ENCODE peak calls at places on chromosomes 1 and 21, in five cellular contexts. B is BJ, P is esophagus squamous epithelium, W is fibroblast of pulmonary artery, I is fibroblast of the aortic adventitia. J is an unnamed sample.

GRCh38 chr1:86155807-86156561 is 588 bp downstream of the COL24A1 start:
- DNase-seq in B (no peak), P (no peak), W (peak), I (peak), J (no peak)

GRCh38 chr21:42766756-42767560 is 112.4 kb downstream of the WDR4 start:
- DNase-seq in B (no peak), P (no peak), W (no peak), I (no peak), J (no peak)

GRCh38 chr1:18644013-18644399 is 13.4 kb downstream of the PAX7 start:
- DNase-seq in B (no peak), P (no peak), W (no peak), I (no peak), J (no peak)

GRCh38 chr21:29056005-29056404 is 17.4 kb downstream of the CCT8 start:
- DNase-seq in B (no peak), P (no peak), W (no peak), I (no peak), J (no peak)

GRCh38 chr21:26795398-26795790 is 49.8 kb downstream of the ADAMTS1 start:
- DNase-seq in B (no peak), P (no peak), W (no peak), I (no peak), J (no peak)

GRCh38 chr1:113205980-113206766 is 133.2 kb downstream of the LRIG2 start:
- DNase-seq in B (no peak), P (no peak), W (no peak), I (no peak), J (peak)

GRCh38 chr1:50347933-50348332 is 75.3 kb downstream of the DMRTA2 start:
- DNase-seq in B (no peak), P (no peak), W (no peak), I (no peak), J (no peak)

GRCh38 chr21:45859041-45859761 is 122.4 kb upstream of the COL6A1 start:
- DNase-seq in B (no peak), P (no peak), W (no peak), I (no peak), J (no peak)

GRCh38 chr21:38351961-38352521 is 95.2 kb downstream of the KCNJ15 start:
- DNase-seq in B (peak), P (no peak), W (peak), I (peak), J (peak)

GRCh38 chr1:168752171-168752570 is 23.2 kb upstream of the DPT start:
- DNase-seq in B (no peak), P (no peak), W (peak), I (peak), J (no peak)

GRCh38 chr1:201024251-201024998 is 911 bp upstream of the KIF21B start:
- DNase-seq in B (no peak), P (no peak), W (no peak), I (no peak), J (no peak)

GRCh38 chr1:17768651-17769241 is 13.6 kb downstream of the ACTL8 start:
- DNase-seq in B (peak), P (no peak), W (peak), I (peak), J (peak)

GRCh38 chr1:216310776-216311175 is 112.5 kb downstream of the USH2A start:
- DNase-seq in B (no peak), P (no peak), W (peak), I (peak), J (peak)

GRCh38 chr1:216303690-216304089 is 119.6 kb downstream of the USH2A start:
- DNase-seq in B (no peak), P (no peak), W (no peak), I (no peak), J (no peak)

GRCh38 chr1:216306830-216307229 is 116.4 kb downstream of the USH2A start:
- DNase-seq in B (no peak), P (no peak), W (no peak), I (no peak), J (no peak)
- TF ChIP-seq CTCF in B (no peak), P (no peak), W (no peak), I (no peak), J (no peak)

GRCh38 chr1:151611832-151612505 is at the start of gene SNX27:
- DNase-seq in B (peak), P (peak), W (peak), I (peak), J (peak)
- TF ChIP-seq CTCF in B (no peak), P (no peak), W (no peak), I (no peak), J (no peak)

DNA sequence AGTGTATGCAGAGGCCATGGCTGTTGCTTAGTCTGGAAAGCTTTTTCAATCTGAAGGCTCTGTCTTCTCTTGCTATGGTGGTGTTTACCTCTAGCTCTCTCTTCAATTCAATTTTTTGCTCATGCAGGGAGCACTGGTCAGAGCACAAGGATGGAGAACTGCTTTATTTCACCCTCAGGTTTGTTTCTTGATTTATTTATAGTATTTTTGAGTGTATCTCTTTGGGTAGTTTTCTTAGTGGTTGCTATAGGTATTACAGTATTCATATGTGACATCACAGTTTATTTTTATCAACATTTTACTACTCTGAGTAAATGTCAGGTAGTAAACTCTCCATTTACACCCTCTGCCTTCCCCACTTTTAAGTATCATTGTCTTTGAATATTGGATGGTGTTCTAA is 147.9 kb downstream of the RASAL2 start:
- DNase-seq in B (no peak), P (no peak), W (no peak), I (no peak), J (no peak)
- TF ChIP-seq CTCF in B (no peak), P (peak), W (no peak), I (peak), J (no peak)

DNA sequence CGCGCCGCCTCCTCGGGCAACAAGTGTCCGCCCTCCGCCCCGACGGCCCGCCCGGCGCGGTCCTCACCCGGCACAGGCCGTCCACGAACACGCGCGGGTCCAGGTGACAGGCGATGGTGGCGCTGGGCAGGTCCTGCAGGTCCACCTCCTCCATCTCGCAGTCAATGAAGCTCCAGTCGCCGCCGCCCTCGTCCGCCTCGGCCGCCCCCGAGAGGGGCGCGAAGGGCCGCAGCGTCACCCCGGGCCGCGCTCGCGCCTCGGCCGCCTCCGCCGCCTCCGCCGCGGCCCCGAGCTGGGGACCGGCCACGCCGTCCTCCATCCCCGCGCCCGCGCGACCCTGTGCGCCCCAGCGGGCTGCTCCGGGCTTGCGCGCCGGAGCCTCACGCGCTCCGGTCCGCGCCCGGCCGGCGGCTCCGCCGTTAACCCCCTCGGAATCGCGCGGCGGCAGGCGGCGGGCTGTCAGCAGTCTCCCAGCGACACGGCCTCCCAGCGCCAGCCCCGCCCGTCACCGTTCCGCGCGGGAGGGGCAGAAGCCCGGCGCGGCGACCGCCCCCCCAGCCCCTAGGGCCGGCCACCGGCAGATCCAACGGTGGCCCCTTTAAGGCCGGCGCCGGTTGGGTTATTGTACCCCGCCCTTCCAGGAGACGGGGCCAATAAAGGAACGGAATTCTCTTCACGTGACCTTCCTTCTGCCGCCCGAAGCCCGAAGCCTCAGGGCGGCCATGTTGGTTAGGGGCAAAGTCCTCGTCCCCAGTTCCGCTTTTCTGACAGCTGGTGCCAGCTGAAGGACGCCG is at the start of gene RCAN1:
- DNase-seq in B (peak), P (peak), W (peak), I (peak), J (peak)
- TF ChIP-seq CTCF in B (no peak), P (no peak), W (no peak), I (no peak), J (no peak)

DNA sequence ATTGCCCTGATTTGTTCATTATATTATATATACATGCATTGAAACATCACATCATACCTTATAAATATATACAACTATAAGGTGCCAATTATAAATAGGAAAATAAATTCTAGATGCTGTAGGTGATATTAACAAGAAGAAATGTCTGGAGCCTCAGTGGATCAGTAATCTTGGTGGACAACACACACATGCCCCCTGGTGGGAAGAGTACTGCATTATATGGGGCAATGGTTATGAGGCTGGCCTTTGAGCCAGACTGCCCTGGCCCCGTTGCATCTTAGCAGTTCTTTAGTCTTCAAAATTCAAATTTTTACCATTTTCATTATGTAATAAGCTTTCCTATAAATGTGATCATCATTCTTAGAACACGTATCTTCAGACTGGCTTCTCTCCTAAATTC is 335.0 kb upstream of the GREM2 start:
- DNase-seq in B (no peak), P (no peak), W (peak), I (peak), J (peak)
- TF ChIP-seq CTCF in B (peak), P (no peak), W (peak), I (peak), J (peak)

DNA sequence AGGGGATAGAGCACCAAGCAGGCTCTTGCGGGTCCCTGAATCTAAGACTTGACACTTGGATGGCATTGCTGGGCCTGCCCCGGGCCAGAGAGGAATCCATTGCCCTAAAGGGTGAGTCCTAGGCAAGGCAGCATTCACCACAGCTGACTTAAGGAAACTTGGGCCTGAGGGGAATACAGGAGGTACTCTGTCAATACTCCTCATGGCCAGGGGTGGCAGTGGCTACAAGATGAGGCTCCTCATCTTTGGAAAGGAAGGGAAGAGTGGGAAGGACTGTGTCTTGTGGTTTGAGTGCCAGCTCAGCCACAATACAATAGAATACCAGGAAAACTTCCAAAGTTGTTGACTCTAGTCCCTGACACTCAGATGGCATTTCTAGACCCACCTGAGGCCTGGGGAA is 5.1 kb downstream of the KRTAP22-1 start:
- DNase-seq in B (no peak), P (no peak), W (no peak), I (no peak), J (no peak)
- TF ChIP-seq CTCF in B (no peak), P (no peak), W (no peak), I (no peak), J (no peak)

DNA sequence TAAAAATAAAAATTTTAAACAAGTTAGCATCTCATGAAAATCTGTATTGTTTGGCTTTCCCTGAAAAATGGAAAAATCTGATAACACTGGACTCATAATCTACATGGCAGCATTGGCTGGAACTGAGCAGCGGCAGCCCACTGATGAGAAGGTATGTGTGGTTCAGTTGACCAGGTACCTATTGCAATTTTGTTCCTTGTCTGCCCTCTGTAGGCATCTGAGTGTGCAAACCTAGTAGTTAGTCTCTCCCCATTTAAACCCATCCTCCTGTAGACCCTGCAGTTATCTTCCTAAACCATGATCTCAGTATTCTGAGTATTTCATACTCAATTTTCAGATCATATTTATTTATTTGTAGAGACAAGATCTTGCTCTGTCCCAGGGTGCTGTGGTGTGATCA is 59.4 kb upstream of the SERBP1 start:
- DNase-seq in B (no peak), P (no peak), W (peak), I (peak), J (no peak)
- TF ChIP-seq CTCF in B (peak), P (no peak), W (peak), I (peak), J (peak)

J was measured in AG09319.